ENCODE peak calls at places on chromosomes 16 and 17, in five cellular contexts. Q is IMR-90, S is H1, Z is mesenchymal stem cell, M is neuronal stem cell. E is an unnamed sample. For H3K9me3, the result is how much of the 10 kb centered on the place peaks cover.

GRCh38 chr16:27969574-27969973 is 93.9 kb downstream of the GSG1L start:
- DNase-seq in Q (peak), S (no peak), Z (no peak), M (no peak), E (no peak)

GRCh38 chr17:81200695-81201580 is 21.8 kb downstream of the CEP131 start:
- DNase-seq in Q (peak), S (no peak), Z (peak), M (peak), E (peak)

GRCh38 chr17:1871743-1872142 is 41.9 kb downstream of the RPA1 start:
- DNase-seq in Q (no peak), S (no peak), Z (no peak), M (no peak), E (no peak)

GRCh38 chr17:3730881-3731429 is 7.3 kb downstream of the HASPIN start:
- DNase-seq in Q (peak), S (no peak), Z (peak), M (no peak), E (no peak)

GRCh38 chr17:2926019-2926650 is 129.9 kb downstream of the RAP1GAP2 start:
- DNase-seq in Q (peak), S (no peak), Z (no peak), M (no peak), E (peak)

GRCh38 chr17:62790554-62790953 is 17.6 kb downstream of the MARCHF10 start:
- DNase-seq in Q (peak), S (no peak), Z (peak), M (no peak), E (peak)

GRCh38 chr16:64206877-64207276 is 915.0 kb downstream of the CDH11 start:
- DNase-seq in Q (peak), S (no peak), Z (no peak), M (no peak), E (no peak)

GRCh38 chr16:1108299-1109252 is 12.5 kb upstream of the C1QTNF8 start:
- DNase-seq in Q (peak), S (no peak), Z (no peak), M (no peak), E (no peak)

GRCh38 chr17:44318077-44318892 is 6.3 kb downstream of the SLC25A39 start:
- DNase-seq in Q (no peak), S (no peak), Z (no peak), M (no peak), E (no peak)

GRCh38 chr16:87076950-87077749 is 240.0 kb downstream of the C16orf95 start:
- DNase-seq in Q (peak), S (peak), Z (peak), M (no peak), E (no peak)

GRCh38 chr16:79811541-79811940 is 211.0 kb upstream of the MAF start:
- DNase-seq in Q (no peak), S (no peak), Z (peak), M (no peak), E (no peak)

GRCh38 chr17:27320222-27320560 is 26.3 kb downstream of the WSB1 start:
- DNase-seq in Q (no peak), S (no peak), Z (no peak), M (no peak), E (no peak)

GRCh38 chr16:1691956-1692355 is 13.9 kb downstream of the JPT2 start:
- DNase-seq in Q (peak), S (no peak), Z (peak), M (no peak), E (peak)

GRCh38 chr17:54795046-54795445 is 105.6 kb upstream of the TOM1L1 start:
- DNase-seq in Q (no peak), S (no peak), Z (no peak), M (no peak), E (no peak)

GRCh38 chr16:51876934-51877333 is 670.0 kb downstream of the TOX3 start:
- DNase-seq in Q (peak), S (no peak), Z (no peak), M (no peak), E (no peak)

GRCh38 chr17:16300554-16300953 is 52.7 kb downstream of the CENPV start:
- DNase-seq in Q (no peak), S (no peak), Z (no peak), M (no peak), E (no peak)

GRCh38 chr17:46863383-46864121 is 12.2 kb downstream of the WNT9B start:
- DNase-seq in Q (no peak), S (no peak), Z (no peak), M (no peak), E (no peak)

GRCh38 chr16:68762996-68763756 is 26.1 kb downstream of the CDH1 start:
- DNase-seq in Q (no peak), S (peak), Z (no peak), M (no peak), E (no peak)

GRCh38 chr16:57186630-57187507 is 740 bp downstream of the RSPRY1 start:
- DNase-seq in Q (no peak), S (peak), Z (peak), M (peak), E (peak)

GRCh38 chr16:49281843-49282642 is 405 bp upstream of the CBLN1 start:
- DNase-seq in Q (peak), S (peak), Z (peak), M (peak), E (peak)

GRCh38 chr16:84302111-84302954 is 7.7 kb downstream of the WFDC1 start:
- DNase-seq in Q (peak), S (no peak), Z (peak), M (no peak), E (no peak)

GRCh38 chr16:26672206-26672605 is 394.5 kb upstream of the C16orf82 start:
- DNase-seq in Q (no peak), S (no peak), Z (no peak), M (no peak), E (no peak)

GRCh38 chr16:3304370-3304769 is 860 bp downstream of the TIGD7 start:
- DNase-seq in Q (peak), S (no peak), Z (peak), M (no peak), E (peak)

GRCh38 chr16:3306078-3306477 is 781 bp downstream of the ZNF75A start:
- DNase-seq in Q (no peak), S (no peak), Z (no peak), M (no peak), E (no peak)

GRCh38 chr16:3305109-3306068 is at the start of the genes TIGD7 and ZNF75A:
- DNase-seq in Q (peak), S (peak), Z (peak), M (peak), E (peak)
- H3K9me3 ChIP-seq in Q (under half), S (under half), Z (half or more), M (under half), E (under half)

GRCh38 chr17:48427598-48427997 is 2.4 kb downstream of the SKAP1 start:
- DNase-seq in Q (no peak), S (no peak), Z (peak), M (no peak), E (no peak)

GRCh38 chr17:48429638-48430586 is at the start of gene SKAP1:
- DNase-seq in Q (no peak), S (peak), Z (no peak), M (no peak), E (peak)

GRCh38 chr17:48432820-48433775 is 3.1 kb upstream of the SKAP1 start:
- DNase-seq in Q (no peak), S (no peak), Z (no peak), M (no peak), E (no peak)

GRCh38 chr17:48426019-48426418 is 4.0 kb downstream of the SKAP1 start:
- DNase-seq in Q (no peak), S (no peak), Z (no peak), M (no peak), E (no peak)

DNA sequence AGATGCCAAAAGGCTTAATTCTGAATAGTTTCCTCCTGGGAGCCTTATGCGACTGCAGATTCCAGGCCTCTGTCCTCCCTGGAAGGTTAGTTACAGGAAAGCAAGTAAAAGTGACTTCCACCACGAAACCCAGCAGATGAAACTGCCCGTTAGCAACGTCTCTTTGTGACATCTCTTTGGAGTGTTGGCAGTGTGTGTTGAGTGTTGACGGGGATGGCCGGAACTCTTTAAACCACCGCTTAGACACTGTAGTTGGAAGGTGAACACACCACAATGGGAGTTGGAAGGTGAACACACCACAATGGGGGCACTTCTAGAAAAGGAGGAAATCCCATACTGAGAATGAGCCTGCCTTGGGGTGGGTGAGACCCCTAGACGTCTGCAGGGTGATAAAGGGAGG is 858 bp downstream of the SKAP1 start:
- DNase-seq in Q (no peak), S (no peak), Z (no peak), M (no peak), E (no peak)
- H3K4me3 ChIP-seq in Q (no peak), S (no peak), Z (no peak), M (no peak), E (no peak)

DNA sequence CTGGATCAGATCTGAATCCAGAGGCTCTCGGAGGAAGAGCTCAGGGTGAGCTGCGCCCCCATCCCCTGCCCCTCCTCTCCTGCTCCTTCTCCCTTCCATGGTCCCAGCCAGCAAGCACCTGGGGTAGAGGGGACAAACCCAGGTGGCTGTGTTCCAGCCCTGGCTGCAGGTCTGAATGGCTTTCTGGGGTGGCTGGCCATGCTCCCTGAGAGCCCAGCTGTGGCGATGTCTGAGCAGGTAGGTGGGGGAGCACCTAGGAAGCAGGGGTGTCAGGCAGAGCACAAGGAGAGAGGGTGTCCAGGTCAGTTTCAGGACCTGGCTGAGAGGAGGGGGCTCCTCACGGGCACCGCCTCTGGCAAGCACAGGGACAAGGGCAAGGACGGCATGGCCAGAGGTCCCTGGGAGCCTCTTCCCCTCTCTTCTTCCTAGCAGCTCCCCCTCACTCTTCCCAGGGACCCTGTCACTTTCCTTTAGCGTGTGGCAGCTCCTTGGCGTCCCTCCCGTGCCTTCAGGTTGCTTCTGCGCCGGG is 310.0 kb downstream of the SEC14L1 start:
- DNase-seq in Q (no peak), S (no peak), Z (no peak), M (no peak), E (no peak)
- H2AK5ac ChIP-seq in Q (peak), S (no peak), Z (peak), M (peak), E (peak)

DNA sequence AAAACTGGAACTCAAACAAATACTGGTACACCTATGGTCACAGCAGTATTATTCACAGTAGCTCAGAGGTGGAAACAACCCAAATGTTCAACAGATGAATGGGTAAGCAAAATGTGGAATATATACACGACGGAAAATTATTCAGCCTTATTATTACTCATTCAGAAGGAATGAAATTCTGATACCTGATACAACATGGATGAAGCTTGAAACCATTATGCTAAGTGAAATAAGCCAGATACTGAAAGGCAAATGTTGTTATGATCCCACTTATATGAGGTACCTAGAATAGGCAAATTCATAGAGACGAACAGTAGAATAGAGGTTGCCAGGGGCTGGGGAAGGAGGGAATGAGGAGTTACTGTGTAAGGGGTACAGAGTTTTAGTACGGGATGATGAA is 27.1 kb upstream of the MYLK3 start:
- DNase-seq in Q (peak), S (peak), Z (no peak), M (no peak), E (no peak)
- H3K9me3 ChIP-seq in Q (under half), S (under half), Z (under half), M (under half), E (under half)

DNA sequence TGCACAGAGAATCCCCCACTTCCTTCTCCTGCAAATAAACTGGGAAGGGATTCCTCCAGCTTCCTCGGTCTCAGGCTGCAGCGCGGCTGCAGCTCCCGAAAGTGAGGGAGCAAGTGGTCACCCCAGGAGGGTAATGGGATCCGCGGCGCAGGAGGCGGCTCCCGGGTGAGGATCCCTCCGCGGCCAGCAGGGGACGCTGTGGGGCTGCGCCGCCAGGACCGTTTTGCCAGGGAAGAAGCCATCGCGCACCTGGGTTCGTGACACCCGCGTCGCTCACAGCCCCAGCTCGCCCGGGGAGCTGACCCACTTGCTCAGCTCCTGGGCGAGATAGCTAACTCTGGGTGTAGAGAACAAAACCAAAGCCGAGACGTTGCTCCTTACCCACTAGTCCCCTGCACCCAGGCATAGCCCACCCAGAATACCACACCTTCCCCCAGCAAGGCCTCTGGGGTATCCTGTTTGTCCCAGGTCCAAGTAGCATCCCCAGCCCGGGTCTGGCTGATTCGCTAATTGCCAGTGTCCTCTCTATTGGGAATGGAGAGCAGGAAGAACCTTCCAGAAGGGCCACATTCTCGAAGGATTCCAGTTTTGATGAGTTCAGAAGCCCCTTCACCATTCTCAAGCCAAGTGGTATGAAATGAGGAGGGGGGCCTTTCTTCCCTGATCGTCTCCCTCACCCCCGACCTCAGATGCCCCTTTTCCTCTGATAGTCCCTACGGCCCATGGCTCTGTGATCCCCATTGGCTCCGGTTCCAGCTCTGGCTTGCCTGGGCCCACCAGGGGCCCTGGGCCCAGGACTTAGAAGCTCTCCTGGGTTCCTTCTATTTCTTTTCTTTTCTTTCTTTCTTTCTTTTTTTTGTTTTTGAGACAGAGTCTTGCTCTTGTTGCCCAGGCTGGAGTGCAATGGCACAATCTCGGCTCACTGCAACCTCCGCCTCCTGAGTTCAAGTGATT is 14.1 kb downstream of the CYGB start:
- DNase-seq in Q (peak), S (peak), Z (peak), M (peak), E (peak)
- H3K4me3 ChIP-seq in Q (no peak), S (no peak), Z (no peak), M (no peak), E (no peak)

DNA sequence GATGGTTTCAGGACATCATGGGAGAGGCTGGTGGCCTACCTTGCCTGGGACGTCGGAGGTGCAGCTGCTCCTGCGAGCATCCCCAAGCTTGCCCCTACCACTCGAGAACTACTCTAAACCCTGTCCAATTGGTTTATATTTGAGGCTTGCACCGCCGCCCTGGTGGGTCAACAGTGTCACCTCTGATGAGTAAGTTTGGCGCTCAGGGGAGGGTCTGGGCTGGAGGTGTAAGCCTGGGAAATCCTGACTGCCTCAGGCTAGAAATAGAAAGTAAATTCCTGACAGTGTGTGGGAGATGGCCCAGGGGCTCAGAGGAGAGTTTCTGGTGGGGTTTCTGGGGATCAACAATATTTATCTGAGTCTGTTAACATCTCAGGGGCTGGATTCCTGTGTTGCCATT is 48.2 kb downstream of the CCDC42 start:
- DNase-seq in Q (peak), S (no peak), Z (peak), M (no peak), E (peak)
- H2AK5ac ChIP-seq in Q (peak), S (peak), Z (peak), M (no peak), E (peak)